ENCODE peak calls at places on chromosomes 7 and 10, in six cellular contexts. D is IMR-90, T is mesendoderm, W is mesenchymal stem cell, H is H1, G is neuronal stem cell. V is an unnamed sample.

GRCh38 chr10:8556321-8556720 is 501.8 kb downstream of the GATA3 start:
- DNase-seq in D (no peak), T (no peak), W (no peak), H (no peak), G (no peak), V (no peak)

GRCh38 chr7:50837965-50838364 is 55.3 kb upstream of the GRB10 start:
- DNase-seq in D (peak; percentile 89), T (no peak), W (no peak), H (no peak), G (no peak), V (no peak)

GRCh38 chr7:3087243-3087642 is 43.6 kb upstream of the CARD11 start:
- DNase-seq in D (peak; percentile 20), T (peak; percentile 40), W (peak; percentile 85), H (no peak), G (no peak), V (no peak)

GRCh38 chr10:88952647-88953111 is at the start of gene ACTA2:
- DNase-seq in D (peak; percentile 84), T (no peak), W (peak; percentile 64), H (no peak), G (no peak), V (no peak)

GRCh38 chr10:501596-501995 is 187.9 kb downstream of the DIP2C start:
- DNase-seq in D (no peak), T (no peak), W (no peak), H (no peak), G (no peak), V (no peak)

GRCh38 chr10:68333905-68334431 is 1.2 kb upstream of the PBLD start:
- DNase-seq in D (no peak), T (no peak), W (no peak), H (no peak), G (no peak), V (no peak)

GRCh38 chr10:88152720-88153119 is 289.3 kb downstream of the PTEN start:
- DNase-seq in D (peak; percentile 97), T (peak; percentile 90), W (peak; percentile 92), H (no peak), G (no peak), V (no peak)

GRCh38 chr10:22552888-22553378 is 161.4 kb downstream of the PIP4K2A start:
- DNase-seq in D (peak; percentile 18), T (no peak), W (peak; percentile 44), H (no peak), G (no peak), V (no peak)

GRCh38 chr10:50851884-50852671 is 33.3 kb downstream of the A1CF start:
- DNase-seq in D (no peak), T (peak; percentile 13), W (no peak), H (no peak), G (no peak), V (no peak)

GRCh38 chr7:145036592-145037386 is 200.9 kb upstream of the TPK1 start:
- DNase-seq in D (peak; percentile 2), T (peak; percentile 71), W (peak; percentile 23), H (no peak), G (peak; percentile 56), V (peak; percentile 45)

GRCh38 chr10:118485641-118486040 is 109.8 kb downstream of the PRLHR start:
- DNase-seq in D (no peak), T (no peak), W (no peak), H (no peak), G (no peak), V (no peak)

GRCh38 chr7:80018941-80019808 is 115.5 kb upstream of the GNAI1 start:
- DNase-seq in D (peak; percentile 64), T (peak; percentile 88), W (peak; percentile 66), H (peak; percentile 66), G (peak; percentile 71), V (peak; percentile 71)

GRCh38 chr7:121079425-121080169 is 91.1 kb downstream of the CPED1 start:
- DNase-seq in D (peak; percentile 51), T (no peak), W (no peak), H (no peak), G (no peak), V (no peak)

GRCh38 chr7:35717013-35717412 is 22.1 kb upstream of the HERPUD2 start:
- DNase-seq in D (no peak), T (no peak), W (no peak), H (no peak), G (no peak), V (no peak)

GRCh38 chr7:121344497-121344896 is 15.7 kb downstream of the WNT16 start:
- DNase-seq in D (no peak), T (no peak), W (no peak), H (no peak), G (no peak), V (no peak)

GRCh38 chr7:91551377-91552175 is 287.3 kb downstream of the FZD1 start:
- DNase-seq in D (peak; percentile 8), T (no peak), W (no peak), H (no peak), G (no peak), V (no peak)

GRCh38 chr7:157851501-157852067 is 514.8 kb downstream of the DNAJB6 start:
- DNase-seq in D (no peak), T (peak; percentile 77), W (no peak), H (peak; percentile 63), G (peak; percentile 58), V (peak; percentile 85)

GRCh38 chr7:24894670-24895221 is 85.2 kb downstream of the OSBPL3 start:
- DNase-seq in D (no peak), T (peak; percentile 38), W (no peak), H (peak; percentile 62), G (no peak), V (peak; percentile 43)

GRCh38 chr10:107340345-107340744 is 175.8 kb upstream of the SORCS1 start:
- DNase-seq in D (no peak), T (no peak), W (no peak), H (no peak), G (no peak), V (no peak)

GRCh38 chr7:156162451-156162850 is 350.2 kb upstream of the SHH start:
- DNase-seq in D (no peak), T (no peak), W (no peak), H (no peak), G (no peak), V (no peak)

GRCh38 chr7:131164025-131164899 is 163.4 kb upstream of the MKLN1 start:
- DNase-seq in D (peak; percentile 81), T (peak; percentile 56), W (peak; percentile 72), H (peak; percentile 32), G (no peak), V (no peak)

GRCh38 chr7:151844828-151845200 is 32.1 kb downstream of the PRKAG2 start:
- DNase-seq in D (no peak), T (no peak), W (no peak), H (no peak), G (no peak), V (no peak)

GRCh38 chr7:47145326-47145725 is 436.6 kb downstream of the TNS3 start:
- DNase-seq in D (no peak), T (no peak), W (no peak), H (no peak), G (no peak), V (no peak)

GRCh38 chr10:34327184-34327583 is 487.9 kb downstream of the PARD3 start:
- DNase-seq in D (no peak), T (peak; percentile 22), W (no peak), H (no peak), G (no peak), V (no peak)

GRCh38 chr10:85786401-85786899 is 580.1 kb downstream of the GRID1 start:
- DNase-seq in D (no peak), T (peak; percentile 72), W (no peak), H (no peak), G (no peak), V (peak; percentile 67)

GRCh38 chr7:55070839-55071238 is 52.0 kb downstream of the EGFR start:
- DNase-seq in D (no peak), T (peak; percentile 21), W (no peak), H (no peak), G (no peak), V (no peak)

GRCh38 chr10:116265686-116266085 is 7.3 kb downstream of the GFRA1 start:
- DNase-seq in D (no peak), T (no peak), W (no peak), H (no peak), G (no peak), V (no peak)

GRCh38 chr10:69048103-69048502 is 39.8 kb upstream of the SRGN start:
- DNase-seq in D (peak; percentile 76), T (no peak), W (peak; percentile 42), H (no peak), G (no peak), V (no peak)

GRCh38 chr10:87750001-87750651 is 67.9 kb downstream of the ATAD1 start:
- DNase-seq in D (peak; percentile 61), T (peak; percentile 66), W (peak; percentile 50), H (no peak), G (no peak), V (no peak)

GRCh38 chr10:72336259-72337038 is 18.3 kb downstream of the DNAJB12 start:
- DNase-seq in D (no peak), T (no peak), W (no peak), H (no peak), G (no peak), V (no peak)

GRCh38 chr7:156964971-156965370 is 15.5 kb downstream of the NOM1 start:
- DNase-seq in D (no peak), T (no peak), W (no peak), H (no peak), G (no peak), V (no peak)

GRCh38 chr7:148484486-148484885 is 106.1 kb upstream of the C7orf33 start:
- DNase-seq in D (no peak), T (no peak), W (no peak), H (no peak), G (no peak), V (no peak)
- H2BK15ac ChIP-seq in D (no peak overlapping the region), T (no peak overlapping the region), W (no peak overlapping the region), H (no peak overlapping the region), G (no peak overlapping the region), V (no peak overlapping the region)

GRCh38 chr10:122303271-122304053 is 32.4 kb downstream of the BTBD16 start:
- DNase-seq in D (no peak), T (no peak), W (no peak), H (no peak), G (no peak), V (no peak)

GRCh38 chr10:122301811-122302115 is 30.7 kb downstream of the BTBD16 start:
- DNase-seq in D (no peak), T (no peak), W (no peak), H (no peak), G (no peak), V (no peak)

GRCh38 chr10:122301055-122301810 is 30.1 kb downstream of the BTBD16 start:
- DNase-seq in D (peak; percentile 38), T (no peak), W (peak; percentile 90), H (no peak), G (no peak), V (no peak)

GRCh38 chr10:122304054-122304579 is 33.0 kb downstream of the BTBD16 start:
- DNase-seq in D (no peak), T (no peak), W (no peak), H (no peak), G (no peak), V (no peak)

GRCh38 chr10:122302315-122302714 is 31.2 kb downstream of the BTBD16 start:
- DNase-seq in D (no peak), T (no peak), W (no peak), H (no peak), G (no peak), V (no peak)
- H2BK15ac ChIP-seq in D (no peak overlapping the region), T (no peak overlapping the region), W (no peak overlapping the region), H (no peak overlapping the region), G (no peak overlapping the region), V (no peak overlapping the region)

GRCh38 chr10:10938676-10939075 is 79.0 kb upstream of the CELF2 start:
- DNase-seq in D (no peak), T (peak; percentile 42), W (no peak), H (no peak), G (no peak), V (no peak)
- H2BK15ac ChIP-seq in D (no peak overlapping the region), T (no peak overlapping the region), W (no peak overlapping the region), H (no peak overlapping the region), G (no peak overlapping the region), V (no peak overlapping the region)

GRCh38 chr10:49235392-49235791 is 47.2 kb upstream of the TMEM273 start:
- DNase-seq in D (no peak), T (no peak), W (no peak), H (no peak), G (no peak), V (no peak)
- H2BK15ac ChIP-seq in D (no peak overlapping the region), T (no peak overlapping the region), W (no peak overlapping the region), H (no peak overlapping the region), G (no peak overlapping the region), V (no peak overlapping the region)

V was measured in H9.